ENCODE peak calls at places on chromosomes 12 and 14, in ten cellular contexts. V, H, I, O, F, R, C, G, X and L are unnamed samples.

GRCh38 chr14:49461529-49462401 is 124.4 kb downstream of the RPS29 start:
- DNase-seq in V (no peak), H (no peak), I (peak; percentile 20), O (peak; percentile 42), F (peak; percentile 71), R (peak; percentile 70), C (peak; percentile 33), G (no peak), X (no peak), L (peak; percentile 79)

GRCh38 chr12:106645074-106645421 is 62.2 kb downstream of the RFX4 start:
- DNase-seq in V (peak; percentile 59), H (peak; percentile 81), I (no peak), O (no peak), F (no peak), R (no peak), C (no peak), G (no peak), X (no peak), L (no peak)

GRCh38 chr14:94075008-94075407 is 6.0 kb downstream of the DDX24 start:
- DNase-seq in V (no peak), H (no peak), I (no peak), O (no peak), F (no peak), R (no peak), C (no peak), G (no peak), X (no peak), L (no peak)

GRCh38 chr14:69487771-69488170 is 3.2 kb downstream of the PLEKHD1 start:
- DNase-seq in V (no peak), H (no peak), I (no peak), O (no peak), F (no peak), R (no peak), C (no peak), G (no peak), X (no peak), L (no peak)

GRCh38 chr12:66048843-66049537 is 81.6 kb downstream of the LLPH start:
- DNase-seq in V (no peak), H (no peak), I (no peak), O (no peak), F (peak; percentile 38), R (no peak), C (no peak), G (no peak), X (no peak), L (peak; percentile 88)

GRCh38 chr12:131075611-131076010 is 121.9 kb downstream of the ADGRD1 start:
- DNase-seq in V (peak; percentile 10), H (no peak), I (no peak), O (no peak), F (no peak), R (no peak), C (no peak), G (peak; percentile 46), X (no peak), L (no peak)

GRCh38 chr12:91958816-91959215 is 186.8 kb downstream of the BTG1 start:
- DNase-seq in V (no peak), H (no peak), I (no peak), O (no peak), F (peak; percentile 70), R (no peak), C (peak; percentile 53), G (no peak), X (no peak), L (peak; percentile 93)

GRCh38 chr12:91948504-91948903 is 197.1 kb downstream of the BTG1 start:
- DNase-seq in V (no peak), H (no peak), I (no peak), O (no peak), F (no peak), R (no peak), C (no peak), G (no peak), X (no peak), L (no peak)

GRCh38 chr14:48937796-48938195 is 648.4 kb downstream of the RPS29 start:
- DNase-seq in V (no peak), H (no peak), I (no peak), O (no peak), F (no peak), R (no peak), C (peak; percentile 14), G (no peak), X (peak; percentile 3), L (peak; percentile 38)

GRCh38 chr12:3148366-3149000 is 71.3 kb downstream of the TSPAN9 start:
- DNase-seq in V (peak; percentile 73), H (no peak), I (no peak), O (no peak), F (no peak), R (no peak), C (no peak), G (no peak), X (no peak), L (no peak)

GRCh38 chr12:79595273-79595672 is 95.5 kb downstream of the PAWR start:
- DNase-seq in V (no peak), H (no peak), I (no peak), O (no peak), F (no peak), R (no peak), C (no peak), G (no peak), X (no peak), L (no peak)

GRCh38 chr12:5407457-5407856 is 24.5 kb upstream of the NTF3 start:
- DNase-seq in V (no peak), H (no peak), I (no peak), O (no peak), F (no peak), R (no peak), C (peak; percentile 36), G (no peak), X (no peak), L (no peak)

GRCh38 chr12:70048521-70049245 is 194.6 kb upstream of the CNOT2 start:
- DNase-seq in V (no peak), H (no peak), I (no peak), O (no peak), F (no peak), R (no peak), C (no peak), G (no peak), X (no peak), L (no peak)

GRCh38 chr14:101809671-101810514 is 48.4 kb downstream of the PPP2R5C start:
- DNase-seq in V (peak; percentile 80), H (peak; percentile 81), I (peak; percentile 86), O (peak; percentile 81), F (peak; percentile 94), R (peak; percentile 88), C (peak; percentile 76), G (peak; percentile 93), X (peak; percentile 56), L (peak; percentile 97)

GRCh38 chr14:92990456-92991430 is 67.8 kb downstream of the CHGA start:
- DNase-seq in V (peak; percentile 25), H (peak; percentile 17), I (no peak), O (no peak), F (no peak), R (no peak), C (no peak), G (peak; percentile 57), X (no peak), L (no peak)

GRCh38 chr12:115871714-115872113 is 405.8 kb downstream of the MED13L start:
- DNase-seq in V (no peak), H (no peak), I (peak; percentile 10), O (no peak), F (peak; percentile 35), R (no peak), C (no peak), G (no peak), X (no peak), L (peak; percentile 34)

GRCh38 chr12:76030378-76031080 is 1.0 kb downstream of the PHLDA1 start:
- DNase-seq in V (peak; percentile 31), H (peak; percentile 39), I (no peak), O (peak; percentile 43), F (peak; percentile 48), R (peak; percentile 63), C (no peak), G (peak; percentile 82), X (peak; percentile 70), L (peak; percentile 58)

GRCh38 chr12:127745466-127746220 is 521.3 kb upstream of the TMEM132C start:
- DNase-seq in V (no peak), H (no peak), I (no peak), O (no peak), F (no peak), R (no peak), C (no peak), G (no peak), X (no peak), L (no peak)

GRCh38 chr12:120148011-120148410 is 31.5 kb upstream of the RAB35 start:
- DNase-seq in V (no peak), H (no peak), I (no peak), O (no peak), F (no peak), R (no peak), C (no peak), G (peak; percentile 38), X (no peak), L (no peak)

GRCh38 chr14:81211844-81212243 is 8.9 kb downstream of the GTF2A1 start:
- DNase-seq in V (peak; percentile 30), H (no peak), I (no peak), O (peak; percentile 30), F (peak; percentile 19), R (peak; percentile 10), C (no peak), G (no peak), X (no peak), L (peak; percentile 28)

GRCh38 chr12:24534632-24535031 is 414.3 kb downstream of the BCAT1 start:
- DNase-seq in V (peak; percentile 48), H (no peak), I (no peak), O (no peak), F (no peak), R (no peak), C (no peak), G (peak; percentile 77), X (no peak), L (no peak)

GRCh38 chr14:91727121-91727520 is 4.8 kb downstream of the CATSPERB start:
- DNase-seq in V (no peak), H (no peak), I (no peak), O (no peak), F (no peak), R (no peak), C (no peak), G (no peak), X (no peak), L (no peak)

GRCh38 chr14:90518941-90519256 is 122.1 kb downstream of the CALM1 start:
- DNase-seq in V (no peak), H (no peak), I (no peak), O (peak; percentile 37), F (peak; percentile 36), R (peak; percentile 56), C (no peak), G (no peak), X (no peak), L (peak; percentile 21)

GRCh38 chr12:56361487-56362129 is 1.0 kb downstream of the APOF start:
- DNase-seq in V (no peak), H (no peak), I (no peak), O (no peak), F (no peak), R (no peak), C (no peak), G (no peak), X (no peak), L (no peak)

GRCh38 chr14:63717704-63718103 is 10.2 kb downstream of the SGPP1 start:
- DNase-seq in V (no peak), H (no peak), I (no peak), O (no peak), F (peak; percentile 13), R (no peak), C (no peak), G (no peak), X (no peak), L (no peak)

GRCh38 chr14:101889898-101890297 is 74.5 kb upstream of the DYNC1H1 start:
- DNase-seq in V (no peak), H (no peak), I (no peak), O (no peak), F (no peak), R (no peak), C (no peak), G (no peak), X (no peak), L (peak; percentile 11)

GRCh38 chr12:117587646-117588287 is 226.3 kb upstream of the NOS1 start:
- DNase-seq in V (peak; percentile 25), H (no peak), I (peak; percentile 39), O (peak; percentile 11), F (peak; percentile 31), R (peak; percentile 48), C (no peak), G (no peak), X (no peak), L (peak; percentile 8)

GRCh38 chr14:54629635-54630360 is 62.9 kb downstream of the SAMD4A start:
- DNase-seq in V (no peak), H (no peak), I (no peak), O (no peak), F (no peak), R (no peak), C (no peak), G (no peak), X (no peak), L (no peak)